ENCODE peak calls at places on chromosomes 7 and 10, in seven cellular contexts. A, I, K, Z, P, X and Q are unnamed samples.

GRCh38 chr7:44858161-44858560 is 10.3 kb upstream of the H2AZ2 start:
- DNase-seq in I (peak; percentile 9), Z (no peak), X (no peak), A (no peak), K (peak; percentile 22), P (no peak), Q (no peak)

GRCh38 chr10:113386005-113386404 is 166.8 kb upstream of the HABP2 start:
- DNase-seq in P (peak; percentile 32), A (no peak), X (peak; percentile 41), K (peak; percentile 65), I (no peak), Z (no peak), Q (no peak)

GRCh38 chr7:28536259-28536658 is 123.9 kb downstream of the CREB5 start:
- DNase-seq in K (no peak), A (no peak), Z (no peak), P (peak; percentile 46), I (peak; percentile 43), X (no peak), Q (peak; percentile 73)

GRCh38 chr7:117312593-117312992 is 10.3 kb downstream of the WNT2 start:
- DNase-seq in P (peak; percentile 21), A (no peak), Z (no peak), K (peak; percentile 30), I (no peak), X (no peak), Q (no peak)

GRCh38 chr10:28788767-28789166 is 111.4 kb downstream of the BAMBI start:
- DNase-seq in X (no peak), P (no peak), Z (no peak), I (no peak), K (no peak), A (no peak), Q (no peak)

GRCh38 chr10:71338728-71339495 is 19.9 kb downstream of the SLC29A3 start:
- DNase-seq in I (no peak), K (no peak), A (no peak), X (no peak), P (no peak), Z (no peak), Q (no peak)

GRCh38 chr7:114711244-114711643 is 210.7 kb upstream of the MDFIC start:
- DNase-seq in A (no peak), X (peak; percentile 24), P (peak; percentile 10), K (no peak), I (no peak), Z (no peak), Q (no peak)

GRCh38 chr7:157851501-157852067 is 514.8 kb downstream of the DNAJB6 start:
- DNase-seq in A (peak; percentile 88), P (peak; percentile 13), K (no peak), X (no peak), I (no peak), Z (no peak), Q (no peak)

GRCh38 chr10:16341637-16342036 is 95.2 kb upstream of the PTER start:
- DNase-seq in K (no peak), A (no peak), X (no peak), I (no peak), P (no peak), Z (no peak), Q (no peak)

GRCh38 chr10:132443605-132443997 is 46.6 kb downstream of the PWWP2B start:
- DNase-seq in A (peak; percentile 81), K (peak; percentile 48), I (no peak), P (peak; percentile 52), X (peak; percentile 15), Z (no peak), Q (no peak)

GRCh38 chr7:100673942-100674431 is 447 bp downstream of the GNB2 start:
- DNase-seq in X (no peak), I (peak; percentile 80), K (peak; percentile 59), A (no peak), P (peak; percentile 20), Z (no peak), Q (no peak)

GRCh38 chr10:47252093-47252780 is 47.8 kb upstream of the GDF10 start:
- DNase-seq in I (no peak), K (no peak), A (no peak), P (no peak), X (no peak), Z (no peak), Q (no peak)

GRCh38 chr7:96598421-96598820 is 111.2 kb downstream of the SEM1 start:
- DNase-seq in K (no peak), I (no peak), X (no peak), P (no peak), A (no peak), Z (no peak), Q (no peak)

GRCh38 chr7:101258243-101258731 is 13.4 kb upstream of the FIS1 start:
- DNase-seq in P (no peak), I (no peak), Z (no peak), K (no peak), X (no peak), A (no peak), Q (no peak)

GRCh38 chr7:141483044-141483443 is 68.2 kb upstream of the AGK start:
- DNase-seq in Z (no peak), I (no peak), K (no peak), P (no peak), X (no peak), A (no peak), Q (no peak)

GRCh38 chr10:44393051-44393630 is 8.2 kb upstream of the CXCL12 start:
- DNase-seq in X (no peak), P (no peak), K (no peak), Z (no peak), I (no peak), A (no peak), Q (no peak)

GRCh38 chr10:102393411-102394078 is 2.0 kb upstream of the NFKB2 start:
- DNase-seq in P (no peak), A (no peak), K (no peak), I (no peak), Z (no peak), X (no peak), Q (peak; percentile 86)